ENCODE peak calls at places on chromosomes 4 and X, in six cellular contexts. J is MM.1S; X is CD4-positive, alpha-beta T cell; W is H9; L is psoas muscle; R is AG10803. F is an unnamed sample.

GRCh38 chrX:1592863-1593201 is 1.4 kb downstream of the AKAP17A start:
- DNase-seq in J (no peak), X (no peak), W (no peak), L (no peak), R (no peak), F (peak)

GRCh38 chr4:162497564-162498167 is 333.9 kb upstream of the FSTL5 start:
- DNase-seq in J (peak), X (no peak), W (no peak), L (no peak), R (peak), F (peak)

GRCh38 chr4:140003851-140004579 is 150.0 kb downstream of the MAML3 start:
- DNase-seq in J (no peak), X (no peak), W (no peak), L (no peak), R (no peak), F (no peak)

GRCh38 chr4:36590343-36590742 is 308.9 kb downstream of the DTHD1 start:
- DNase-seq in J (no peak), X (no peak), W (no peak), L (no peak), R (no peak), F (no peak)

GRCh38 chr4:143773998-143774898 is 73.8 kb upstream of the FREM3 start:
- DNase-seq in J (peak), X (no peak), W (peak), L (no peak), R (peak), F (peak)

GRCh38 chrX:2714551-2714950 is 23.5 kb downstream of the CD99 start:
- DNase-seq in J (no peak), X (no peak), W (no peak), L (no peak), R (no peak), F (no peak)

GRCh38 chr4:185390941-185391340 is 4.8 kb downstream of the LRP2BP start:
- DNase-seq in J (no peak), X (no peak), W (no peak), L (no peak), R (no peak), F (no peak)

GRCh38 chrX:154696328-154697045 is 43.1 kb upstream of the CTAG2 start:
- DNase-seq in J (no peak), X (no peak), W (no peak), L (no peak), R (peak), F (no peak)

GRCh38 chrX:37453821-37454220 is 104.7 kb downstream of the PRRG1 start:
- DNase-seq in J (no peak), X (no peak), W (no peak), L (no peak), R (no peak), F (no peak)

GRCh38 chr4:168486961-168487820 is 6.9 kb upstream of the DDX60L start:
- DNase-seq in J (no peak), X (no peak), W (no peak), L (no peak), R (peak), F (no peak)

GRCh38 chr4:7622371-7622770 is 187.6 kb upstream of the PSAPL1 start:
- DNase-seq in J (no peak), X (no peak), W (no peak), L (no peak), R (no peak), F (no peak)

GRCh38 chr4:5955201-5955821 is 62.4 kb upstream of the CRMP1 start:
- DNase-seq in J (no peak), X (no peak), W (peak), L (no peak), R (no peak), F (no peak)

GRCh38 chr4:148367756-148368155 is 74.5 kb downstream of the NR3C2 start:
- DNase-seq in J (no peak), X (no peak), W (no peak), L (no peak), R (no peak), F (no peak)

GRCh38 chrX:134764202-134764785 is 106.0 kb upstream of the PLAC1 start:
- DNase-seq in J (peak), X (no peak), W (no peak), L (no peak), R (no peak), F (peak)

GRCh38 chrX:29470029-29470428 is 745.3 kb upstream of the MAGEB2 start:
- DNase-seq in J (no peak), X (no peak), W (no peak), L (no peak), R (peak), F (no peak)

GRCh38 chr4:173057442-173057841 is 111.2 kb upstream of the GALNT7 start:
- DNase-seq in J (no peak), X (no peak), W (no peak), L (no peak), R (no peak), F (no peak)

GRCh38 chrX:19064175-19064574 is 58.1 kb downstream of the ADGRG2 start:
- DNase-seq in J (no peak), X (no peak), W (no peak), L (no peak), R (no peak), F (no peak)

GRCh38 chr4:113951263-113951662 is 28.2 kb downstream of the ARSJ start:
- DNase-seq in J (no peak), X (no peak), W (no peak), L (peak), R (peak), F (no peak)

GRCh38 chr4:6555519-6555918 is 19.5 kb upstream of the MAN2B2 start:
- DNase-seq in J (no peak), X (no peak), W (no peak), L (no peak), R (no peak), F (no peak)

GRCh38 chr4:184887947-184888346 is 62.2 kb upstream of the ACSL1 start:
- DNase-seq in J (no peak), X (no peak), W (no peak), L (no peak), R (no peak), F (no peak)

GRCh38 chrX:73182502-73183114 is 32.0 kb downstream of the NAP1L2 start:
- DNase-seq in J (no peak), X (no peak), W (no peak), L (no peak), R (no peak), F (no peak)

GRCh38 chr4:175657571-175657970 is 154.5 kb downstream of the GPM6A start:
- DNase-seq in J (no peak), X (no peak), W (no peak), L (no peak), R (no peak), F (no peak)

GRCh38 chr4:110926841-110927400 is 304.0 kb upstream of the PITX2 start:
- DNase-seq in J (no peak), X (no peak), W (no peak), L (no peak), R (no peak), F (no peak)

GRCh38 chrX:17703201-17703600 is 34.1 kb upstream of the SCML1 start:
- DNase-seq in J (no peak), X (no peak), W (no peak), L (no peak), R (no peak), F (no peak)

GRCh38 chr4:48033825-48034413 is 17.3 kb downstream of the NIPAL1 start:
- DNase-seq in J (peak), X (peak), W (no peak), L (no peak), R (no peak), F (no peak)

GRCh38 chr4:146485968-146486367 is 35.8 kb downstream of the SLC10A7 start:
- DNase-seq in J (no peak), X (no peak), W (no peak), L (no peak), R (no peak), F (peak)

GRCh38 chrX:41406211-41406610 is 40.9 kb upstream of the NYX start:
- DNase-seq in J (no peak), X (no peak), W (no peak), L (no peak), R (peak), F (no peak)

GRCh38 chrX:110732274-110732673 is 63.3 kb downstream of the CHRDL1 start:
- DNase-seq in J (no peak), X (no peak), W (peak), L (no peak), R (no peak), F (no peak)

GRCh38 chr4:144712775-144713174 is 66.8 kb downstream of the HHIP start:
- DNase-seq in J (no peak), X (no peak), W (no peak), L (no peak), R (peak), F (no peak)

GRCh38 chrX:152915541-152916241 is 17.8 kb downstream of the ZNF185 start:
- DNase-seq in J (peak), X (no peak), W (peak), L (no peak), R (no peak), F (peak)
- TF ChIP-seq CTCF in J (peak), X (no peak), W (peak), L (peak), R (peak), F (peak)

GRCh38 chr4:4256799-4257198 is 8.8 kb upstream of the TMEM128 start:
- DNase-seq in J (peak), X (no peak), W (peak), L (no peak), R (no peak), F (peak)

GRCh38 chr4:4259484-4260100 is 11.6 kb upstream of the TMEM128 start:
- DNase-seq in J (no peak), X (no peak), W (no peak), L (no peak), R (no peak), F (no peak)

GRCh38 chr4:4254666-4255065 is 6.6 kb upstream of the TMEM128 start:
- DNase-seq in J (no peak), X (no peak), W (no peak), L (no peak), R (no peak), F (no peak)

DNA sequence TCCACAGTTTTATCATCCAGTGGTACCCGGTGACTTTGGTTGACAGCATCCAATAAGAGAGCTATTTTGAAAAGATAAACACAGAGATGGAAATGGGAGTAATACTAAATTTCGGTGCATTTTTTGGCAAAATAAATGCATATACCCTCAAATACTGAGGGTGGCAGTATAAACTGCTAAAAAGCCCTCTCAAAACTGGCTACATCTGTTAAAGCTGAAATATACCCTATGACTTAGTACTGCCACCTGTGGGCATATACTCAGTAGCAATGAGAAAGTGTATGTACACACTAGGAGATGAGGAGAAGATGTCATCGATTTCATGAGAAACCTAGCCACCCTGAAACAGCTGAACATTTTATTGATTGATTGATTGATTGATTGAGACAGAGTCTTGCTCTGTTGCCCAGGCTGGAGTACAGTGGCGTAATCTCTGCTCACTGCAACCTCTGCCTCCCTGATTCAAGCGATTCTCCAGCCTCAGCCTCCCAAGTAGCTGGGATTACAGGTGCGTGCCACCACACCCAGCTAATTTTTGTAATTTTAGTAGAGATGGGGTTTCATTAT is 12.2 kb upstream of the TMEM128 start:
- DNase-seq in J (peak), X (no peak), W (no peak), L (no peak), R (peak), F (peak)
- TF ChIP-seq CTCF in J (peak), X (peak), W (peak), L (no peak), R (peak), F (no peak)

DNA sequence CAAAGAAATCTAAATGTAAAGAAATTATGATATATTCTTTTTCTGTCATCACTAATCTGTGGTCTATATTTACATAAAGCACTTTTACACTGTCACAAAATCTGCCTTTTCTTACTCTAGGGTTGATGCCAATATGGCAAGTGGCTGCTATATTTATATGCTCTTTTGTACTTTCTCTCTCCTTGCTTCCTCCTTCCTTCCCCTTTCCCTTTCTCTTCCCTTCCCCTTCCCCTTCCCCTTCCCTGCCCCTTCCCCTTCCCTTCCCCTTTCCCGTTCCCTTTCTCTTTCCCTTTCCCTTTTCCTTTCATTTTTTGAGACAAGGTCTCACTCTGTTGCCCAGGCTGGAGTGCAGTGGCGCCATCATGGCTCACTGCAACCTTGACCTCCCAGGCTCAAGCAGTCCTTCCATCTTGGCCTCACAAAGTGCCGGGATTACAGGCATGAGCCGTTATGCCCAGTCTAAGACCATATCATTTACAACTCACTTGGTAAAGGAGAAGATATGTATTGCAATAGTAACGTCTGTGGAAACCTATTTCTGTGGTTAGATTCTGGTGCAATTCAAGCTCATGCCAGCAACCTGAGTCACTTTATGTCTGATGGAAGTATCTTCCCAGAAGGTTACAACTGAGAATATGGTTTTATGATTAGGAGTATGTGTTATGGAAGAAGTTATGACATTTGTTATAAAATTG is 13.9 kb upstream of the PLAC8 start:
- DNase-seq in J (no peak), X (no peak), W (no peak), L (no peak), R (peak), F (no peak)
- TF ChIP-seq CTCF in J (no peak), X (no peak), W (no peak), L (no peak), R (no peak), F (no peak)

DNA sequence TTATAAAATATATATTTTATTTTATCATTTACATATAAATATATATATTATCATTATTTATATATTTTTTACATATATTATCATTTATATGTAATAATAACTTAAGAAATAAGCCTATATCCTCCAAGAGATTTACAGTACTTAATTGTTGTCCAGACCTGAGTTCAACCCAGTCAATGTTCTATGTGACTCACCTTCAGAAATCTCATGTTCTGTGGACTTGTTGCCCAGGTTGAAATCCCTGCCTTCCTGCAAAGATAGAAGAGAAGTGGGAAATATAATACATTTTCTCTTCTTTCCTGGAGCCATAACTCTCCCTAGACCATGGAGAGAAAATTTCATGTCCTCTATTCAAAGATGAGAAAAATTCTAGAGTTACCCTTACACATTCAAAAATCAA is 247.3 kb downstream of the PARM1 start:
- DNase-seq in J (no peak), X (no peak), W (no peak), L (no peak), R (no peak), F (no peak)
- TF ChIP-seq CTCF in J (no peak), X (no peak), W (no peak), L (no peak), R (no peak), F (no peak)

GRCh38 chrX:136608295-136608933 is 39.5 kb upstream of the CD40LG start:
- DNase-seq in J (peak), X (peak), W (peak), L (peak), R (peak), F (no peak)
- TF ChIP-seq CTCF in J (peak), X (peak), W (peak), L (peak), R (peak), F (peak)

DNA sequence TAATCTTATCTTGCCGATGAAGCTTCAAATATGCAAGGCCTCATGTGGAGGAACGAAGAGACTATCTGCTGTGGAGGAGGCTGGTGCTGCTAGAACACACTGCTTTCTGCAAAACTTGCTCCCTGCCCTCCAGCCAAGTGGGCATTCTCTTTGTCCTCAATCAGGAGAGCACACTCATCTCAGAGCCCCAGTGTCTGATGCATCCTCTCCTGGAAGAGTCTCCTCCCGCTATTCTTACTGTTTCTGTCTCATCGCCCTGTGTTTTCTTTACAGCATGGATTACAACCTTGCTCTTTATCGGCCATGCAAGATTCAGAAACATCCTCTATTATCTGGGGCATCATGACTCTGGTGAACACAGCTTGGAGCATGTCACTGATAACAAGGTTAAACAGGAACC is 68.2 kb upstream of the MTNR1A start:
- DNase-seq in J (no peak), X (no peak), W (no peak), L (no peak), R (no peak), F (no peak)
- TF ChIP-seq CTCF in J (no peak), X (no peak), W (no peak), L (no peak), R (no peak), F (no peak)

DNA sequence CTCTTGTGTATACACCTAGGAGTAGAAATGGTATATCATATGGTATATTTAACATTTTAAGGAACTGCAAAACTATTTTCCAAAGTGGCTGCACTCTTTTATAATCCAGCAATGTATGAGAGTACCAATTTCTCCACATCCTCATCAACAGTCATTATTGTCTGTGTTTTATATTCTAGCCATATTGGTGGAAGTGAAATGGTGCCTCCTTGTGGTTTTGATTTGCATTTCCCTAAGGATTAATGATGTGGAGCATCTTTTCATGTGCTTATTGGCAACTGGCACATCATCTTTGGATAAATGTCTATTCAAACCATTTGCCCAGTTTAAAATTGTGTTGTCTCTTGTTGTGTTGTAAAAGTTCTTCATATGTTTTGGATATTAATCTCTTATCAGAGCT is 9.6 kb downstream of the BMP15 start:
- DNase-seq in J (no peak), X (no peak), W (no peak), L (no peak), R (peak), F (no peak)
- TF ChIP-seq CTCF in J (peak), X (no peak), W (peak), L (peak), R (peak), F (no peak)

F was measured in GM13976.